ENCODE peak calls at places on chromosomes 1 and 21, in eight cellular contexts. Y is neural progenitor cell; M is cardiac septum; J is HepG2; N is activated CD4-positive, CD25-positive, alpha-beta regulatory T cell treated with anti-CD3 and anti-CD28 coated beads, Interleukin-2, amount 50 U/mL, for 72 hours; R is mucosa of gallbladder; G is activated gamma-delta T cell; Q is heart left ventricle. U is an unnamed sample.

GRCh38 chr1:75725256-75725655 is 747 bp downstream of the ACADM start:
- DNase-seq in Y (no peak), M (no peak), J (no peak), N (no peak), R (no peak), G (no peak), Q (no peak), U (peak)

GRCh38 chr1:5481889-5482288 is 510.3 kb downstream of the NPHP4 start:
- DNase-seq in Y (peak), M (no peak), J (no peak), N (no peak), R (no peak), G (no peak), Q (no peak), U (no peak)

GRCh38 chr21:31531967-31532366 is 127.5 kb upstream of the SOD1 start:
- DNase-seq in Y (no peak), M (no peak), J (no peak), N (no peak), R (no peak), G (no peak), Q (no peak), U (peak)

GRCh38 chr1:147292012-147292411 is 49.5 kb downstream of the CHD1L start:
- DNase-seq in Y (no peak), M (no peak), J (no peak), N (no peak), R (no peak), G (no peak), Q (no peak), U (no peak)

GRCh38 chr21:42028754-42029385 is 18.7 kb upstream of the ZBTB21 start:
- DNase-seq in Y (no peak), M (peak), J (no peak), N (no peak), R (no peak), G (no peak), Q (no peak), U (no peak)

GRCh38 chr1:241957692-241958494 is at the start of gene BECN2:
- DNase-seq in Y (no peak), M (no peak), J (no peak), N (no peak), R (no peak), G (no peak), Q (no peak), U (no peak)

GRCh38 chr1:5386371-5386770 is 605.9 kb downstream of the NPHP4 start:
- DNase-seq in Y (no peak), M (peak), J (no peak), N (no peak), R (no peak), G (no peak), Q (no peak), U (no peak)

GRCh38 chr1:115258302-115258866 is 79.7 kb downstream of the NGF start:
- DNase-seq in Y (no peak), M (no peak), J (no peak), N (no peak), R (no peak), G (no peak), Q (no peak), U (no peak)

GRCh38 chr1:169527461-169528213 is 41.9 kb upstream of the SLC19A2 start:
- DNase-seq in Y (no peak), M (no peak), J (no peak), N (no peak), R (no peak), G (no peak), Q (no peak), U (no peak)

GRCh38 chr1:221858758-221859157 is 116.9 kb upstream of the DUSP10 start:
- DNase-seq in Y (no peak), M (no peak), J (no peak), N (no peak), R (no peak), G (no peak), Q (no peak), U (peak)

GRCh38 chr1:89598450-89599331 is 34.2 kb upstream of the LRRC8C start:
- DNase-seq in Y (peak), M (no peak), J (peak), N (no peak), R (no peak), G (no peak), Q (no peak), U (peak)

GRCh38 chr1:77438239-77438913 is 156.6 kb downstream of the AK5 start:
- DNase-seq in Y (no peak), M (no peak), J (no peak), N (no peak), R (peak), G (no peak), Q (peak), U (no peak)

GRCh38 chr1:202129453-202130274 is 6.9 kb downstream of the GPR37L1 start:
- DNase-seq in Y (no peak), M (no peak), J (no peak), N (no peak), R (no peak), G (no peak), Q (no peak), U (no peak)